ENCODE peak calls at places on chromosomes 13 and 19, in ten cellular contexts. B is cardiac muscle cell; E is Kasumi-1; C is left ventricle myocardium inferior; U is GM19239; J is activated CD4-positive, alpha-beta T cell treated with anti-CD3 and anti-CD28 coated beads for 24 hours; X is aorta; D is left ventricle myocardium superior; G is Peyer's patch; P is effector CD4-positive, alpha-beta T cell. I is an unnamed sample.

GRCh38 chr19:47839411-47839810 is 17.7 kb downstream of the CRX start:
- DNase-seq in B (no peak), E (no peak), C (no peak), U (no peak), J (no peak), X (peak), D (no peak), G (no peak), P (no peak), I (no peak)

GRCh38 chr19:623974-624373 is 9.4 kb downstream of the POLRMT start:
- DNase-seq in B (peak), E (no peak), C (no peak), U (no peak), J (no peak), X (no peak), D (no peak), G (no peak), P (no peak), I (no peak)

GRCh38 chr19:34260771-34261173 is 6.4 kb downstream of the GARRE1 start:
- DNase-seq in B (peak), E (no peak), C (no peak), U (no peak), J (no peak), X (no peak), D (no peak), G (no peak), P (no peak), I (no peak)

GRCh38 chr13:113092776-113093579 is 12.6 kb upstream of the F7 start:
- DNase-seq in B (no peak), E (no peak), C (peak), U (no peak), J (no peak), X (peak), D (peak), G (no peak), P (no peak), I (no peak)

GRCh38 chr19:384801-385169 is 24.2 kb downstream of the C2CD4C start:
- DNase-seq in B (no peak), E (no peak), C (no peak), U (no peak), J (no peak), X (no peak), D (no peak), G (no peak), P (no peak), I (no peak)

GRCh38 chr13:44237276-44237767 is 136.3 kb upstream of the SERP2 start:
- DNase-seq in B (peak), E (peak), C (peak), U (no peak), J (no peak), X (peak), D (peak), G (no peak), P (no peak), I (peak)

GRCh38 chr19:18385675-18386542 is at the start of gene GDF15:
- DNase-seq in B (peak), E (peak), C (peak), U (no peak), J (no peak), X (peak), D (peak), G (peak), P (peak), I (peak)

GRCh38 chr13:23778879-23779278 is 110.3 kb downstream of the MIPEP start:
- DNase-seq in B (peak), E (no peak), C (no peak), U (no peak), J (no peak), X (no peak), D (no peak), G (no peak), P (no peak), I (no peak)

GRCh38 chr13:31200636-31200970 is 828 bp downstream of the B3GLCT start:
- DNase-seq in B (no peak), E (peak), C (peak), U (no peak), J (peak), X (peak), D (peak), G (peak), P (no peak), I (peak)

GRCh38 chr19:1154731-1155351 is 19.2 kb downstream of the SBNO2 start:
- DNase-seq in B (peak), E (no peak), C (peak), U (no peak), J (no peak), X (peak), D (peak), G (peak), P (no peak), I (peak)

GRCh38 chr19:15254547-15254946 is 22.3 kb upstream of the EPHX3 start:
- DNase-seq in B (no peak), E (no peak), C (no peak), U (no peak), J (no peak), X (no peak), D (no peak), G (no peak), P (no peak), I (no peak)

GRCh38 chr13:37651891-37652290 is 53.3 kb upstream of the POSTN start:
- DNase-seq in B (no peak), E (no peak), C (no peak), U (no peak), J (no peak), X (no peak), D (no peak), G (no peak), P (no peak), I (no peak)